ENCODE peak calls at places on chromosomes 7 and 10, in seven cellular contexts. A, Q, K, Z, T, Y and P are unnamed samples.

GRCh38 chr10:5143137-5143536 is 41.8 kb downstream of the AKR1C8 start:
- DNase-seq in Z (no peak), A (no peak), Q (no peak), K (no peak), T (no peak), Y (no peak), P (no peak)

GRCh38 chr10:104032144-104032775 is 53.4 kb downstream of the COL17A1 start:
- DNase-seq in Y (no peak), Z (no peak), T (peak; percentile 48), Q (no peak), A (peak; percentile 52), K (peak; percentile 30), P (no peak)

GRCh38 chr7:116672596-116673503 is 854 bp downstream of the MET start:
- DNase-seq in Q (peak; percentile 50), K (no peak), Z (peak; percentile 39), T (no peak), A (peak; percentile 37), Y (peak; percentile 37), P (no peak)

GRCh38 chr10:18822156-18822555 is 162.9 kb downstream of the ARL5B start:
- DNase-seq in T (peak; percentile 53), Z (peak; percentile 52), Y (peak; percentile 0), K (peak; percentile 49), A (no peak), Q (peak; percentile 43), P (peak; percentile 70)

GRCh38 chr10:86520871-86521619 is 547 bp downstream of the WAPL start:
- DNase-seq in Z (peak; percentile 52), T (peak; percentile 61), K (peak; percentile 68), A (no peak), Q (peak; percentile 42), Y (peak; percentile 81), P (no peak)

GRCh38 chr7:115410972-115411686 is 489.2 kb downstream of the MDFIC start:
- DNase-seq in A (no peak), Z (peak; percentile 1), T (no peak), Y (no peak), K (no peak), Q (no peak), P (no peak)

GRCh38 chr10:114596793-114597192 is 61.3 kb downstream of the ABLIM1 start:
- DNase-seq in Z (no peak), Y (no peak), T (no peak), A (no peak), K (no peak), Q (no peak), P (no peak)

GRCh38 chr10:69797959-69798358 is 3.7 kb upstream of the COL13A1 start:
- DNase-seq in Q (no peak), Z (no peak), A (no peak), K (no peak), T (no peak), Y (no peak), P (no peak)

GRCh38 chr7:123998921-123999320 is 33.9 kb downstream of the TMEM229A start:
- DNase-seq in K (no peak), Y (no peak), Z (no peak), A (no peak), T (no peak), Q (no peak), P (no peak)

GRCh38 chr7:155984609-155985405 is 172.5 kb upstream of the SHH start:
- DNase-seq in Z (no peak), K (no peak), Y (no peak), A (peak; percentile 7), Q (no peak), T (no peak), P (no peak)

GRCh38 chr7:115023219-115023618 is 101.3 kb downstream of the MDFIC start:
- DNase-seq in K (no peak), Z (no peak), Y (no peak), Q (no peak), T (no peak), A (no peak), P (no peak)

GRCh38 chr10:29807407-29807806 is 172.6 kb upstream of the SVIL start:
- DNase-seq in A (no peak), K (no peak), Z (peak; percentile 66), Y (peak; percentile 50), T (no peak), Q (peak; percentile 82), P (no peak)

GRCh38 chr7:45576249-45576929 is 2.2 kb downstream of the ADCY1 start:
- DNase-seq in K (no peak), Q (no peak), Y (no peak), T (no peak), A (peak; percentile 14), Z (no peak), P (no peak)

GRCh38 chr10:88006261-88006660 is 142.8 kb downstream of the PTEN start:
- DNase-seq in A (no peak), K (no peak), Z (no peak), Y (no peak), T (no peak), Q (no peak), P (no peak)

GRCh38 chr7:26397786-26398435 is 106.2 kb downstream of the SNX10 start:
- DNase-seq in T (peak; percentile 75), Z (no peak), Q (no peak), A (peak; percentile 73), K (peak; percentile 60), Y (peak; percentile 36), P (peak; percentile 51)

GRCh38 chr10:113357688-113358306 is 195.1 kb upstream of the HABP2 start:
- DNase-seq in T (no peak), A (no peak), Z (no peak), Q (no peak), K (peak; percentile 76), Y (no peak), P (peak; percentile 8)

GRCh38 chr10:86671419-86671818 is 3.1 kb downstream of the LDB3 start:
- DNase-seq in T (no peak), Y (no peak), Q (no peak), Z (no peak), K (no peak), A (no peak), P (no peak)

GRCh38 chr10:89466599-89467035 is 52.2 kb downstream of the IFIT5 start:
- DNase-seq in Q (peak; percentile 60), T (no peak), K (peak; percentile 52), Z (peak; percentile 80), Y (peak; percentile 57), A (no peak), P (no peak)

DNA sequence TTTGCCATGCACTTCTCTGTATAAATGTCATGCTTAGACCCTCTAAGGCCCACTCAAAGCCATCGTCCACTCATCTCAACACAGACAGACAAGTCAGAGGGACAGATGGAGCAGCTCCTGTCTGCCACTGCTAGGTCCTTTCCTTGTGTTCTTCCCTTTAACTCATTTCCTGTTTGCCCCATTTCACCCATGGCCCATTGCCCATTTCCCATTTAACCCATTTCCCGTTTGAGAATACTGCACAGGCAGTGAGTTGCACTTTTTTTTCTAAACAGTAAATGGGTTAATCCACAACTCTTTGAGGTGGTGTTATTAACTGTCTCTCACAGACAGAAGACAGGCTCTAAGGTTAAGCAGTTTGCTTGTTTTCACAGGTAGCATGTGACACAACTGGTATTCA is 179.3 kb downstream of the NPSR1 start:
- DNase-seq in Z (no peak), Q (no peak), A (no peak), Y (no peak), K (no peak), T (no peak), P (no peak)
- H4K8ac ChIP-seq in Z (no peak overlapping the region), Q (no peak overlapping the region), A (no peak overlapping the region), Y (no peak overlapping the region), K (no peak overlapping the region), T (no peak overlapping the region), P (no peak overlapping the region)

GRCh38 chr7:682810-683209 is 43.7 kb upstream of the DNAAF5 start:
- DNase-seq in Q (no peak), T (no peak), K (no peak), Z (no peak), Y (no peak), A (no peak), P (no peak)

GRCh38 chr7:683526-684205 is 42.8 kb upstream of the DNAAF5 start:
- DNase-seq in Z (no peak), T (no peak), A (no peak), K (no peak), Y (no peak), Q (no peak), P (no peak)

GRCh38 chr7:680411-681127 is 45.9 kb upstream of the DNAAF5 start:
- DNase-seq in Q (no peak), Y (no peak), Z (no peak), T (no peak), A (no peak), K (no peak), P (no peak)

GRCh38 chr7:684416-684815 is 42.1 kb upstream of the DNAAF5 start:
- DNase-seq in Y (no peak), K (no peak), Q (no peak), T (no peak), A (no peak), Z (no peak), P (no peak)

GRCh38 chr7:681551-682307 is 44.8 kb upstream of the DNAAF5 start:
- DNase-seq in A (no peak), Q (no peak), T (no peak), Z (no peak), Y (no peak), K (no peak), P (no peak)
- H3K4ac ChIP-seq in A (no peak overlapping the region), Q (no peak overlapping the region), T (no peak overlapping the region), Z (no peak overlapping the region), Y (no peak overlapping the region), K (no peak overlapping the region), P (no peak overlapping the region)

DNA sequence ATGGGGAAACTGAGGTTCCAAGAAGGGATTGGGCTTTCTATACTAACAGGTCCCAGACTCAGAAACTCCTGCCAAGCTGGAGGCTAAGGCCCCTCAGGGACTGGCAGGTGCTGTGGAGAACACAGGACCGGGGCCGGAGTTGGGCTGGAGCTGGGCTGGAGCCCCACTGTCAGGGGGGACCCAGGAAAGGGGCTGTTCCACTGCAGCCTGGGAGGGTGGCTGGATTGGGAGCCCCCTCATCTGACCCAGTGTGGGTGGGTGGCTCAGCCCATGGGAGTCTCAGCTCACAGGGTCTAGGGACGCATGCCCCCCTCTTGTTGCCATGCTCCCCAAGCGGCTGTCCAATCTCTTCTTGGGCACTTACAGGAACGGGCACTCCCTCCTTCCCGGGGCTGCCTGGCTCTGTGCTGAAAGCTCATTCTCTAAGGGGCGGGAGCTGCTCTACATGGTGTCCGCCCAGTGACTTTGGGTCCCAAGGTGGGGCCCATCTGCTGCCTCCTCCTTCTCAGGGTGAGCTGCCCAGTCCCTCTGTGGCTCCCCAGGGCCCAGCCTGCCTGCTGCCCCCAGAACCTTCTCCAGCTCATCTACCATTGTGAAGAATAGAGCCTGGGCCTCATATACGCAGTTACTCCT is 126.5 kb downstream of the MYL10 start:
- DNase-seq in Z (no peak), Y (no peak), Q (no peak), A (no peak), K (no peak), T (no peak), P (no peak)
- H3K23ac ChIP-seq in Z (no peak overlapping the region), Y (no peak overlapping the region), Q (no peak overlapping the region), A (no peak overlapping the region), K (no peak overlapping the region), T (no peak overlapping the region), P (no peak overlapping the region)

GRCh38 chr7:39386718-39387117 is 179.5 kb upstream of the YAE1 start:
- DNase-seq in Y (no peak), T (no peak), Z (no peak), A (peak; percentile 48), K (peak; percentile 8), Q (no peak), P (no peak)

GRCh38 chr7:39394105-39394504 is 172.1 kb upstream of the YAE1 start:
- DNase-seq in Y (no peak), T (no peak), Q (no peak), A (no peak), Z (no peak), K (no peak), P (no peak)

DNA sequence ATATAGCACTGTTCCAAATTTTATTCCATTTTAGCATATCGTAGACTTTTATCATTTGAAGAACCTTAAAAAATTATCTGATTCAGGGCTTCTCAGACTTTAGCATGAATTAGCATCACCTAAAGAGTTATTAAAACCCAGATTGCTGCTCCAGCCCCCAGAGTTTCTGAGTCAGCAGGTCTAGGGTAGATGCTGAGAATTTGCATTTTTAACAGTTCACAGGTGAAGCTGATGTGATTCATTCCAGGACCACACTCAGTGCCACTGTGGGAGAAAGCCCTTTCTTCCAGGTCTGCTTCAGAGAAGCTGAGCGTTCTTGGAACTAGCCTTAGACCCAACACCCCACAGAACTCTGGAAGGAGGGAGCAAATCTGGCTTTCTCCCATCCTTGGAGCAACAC is 174.1 kb upstream of the YAE1 start:
- DNase-seq in Q (no peak), Y (no peak), Z (no peak), T (no peak), K (no peak), A (no peak), P (no peak)
- H4K8ac ChIP-seq in Q (no peak overlapping the region), Y (no peak overlapping the region), Z (no peak overlapping the region), T (no peak overlapping the region), K (no peak overlapping the region), A (no peak overlapping the region), P (no peak overlapping the region)